ENCODE peak calls at places on chromosomes 6 and 20, in five cellular contexts. One of them, this sample, is unnamed. For H3K9me3, the result is how much of the 10 kb centered on the place peaks cover.

GRCh38 chr6:170093276-170093657 is 197.6 kb downstream of the DLL1 start:
- DNase-seq in prostate gland: no peak
- DNase-seq in transverse colon: no peak
- DNase-seq in HCT116: no peak
- DNase-seq in HepG2: no peak
- DNase-seq in this sample: peak

GRCh38 chr20:38498909-38499308 is 26.3 kb downstream of the RALGAPB start:
- DNase-seq in prostate gland: no peak
- DNase-seq in transverse colon: no peak
- DNase-seq in HCT116: no peak
- DNase-seq in HepG2: no peak
- DNase-seq in this sample: no peak

GRCh38 chr6:34526241-34526972 is 29.7 kb downstream of the SPDEF start:
- DNase-seq in prostate gland: no peak
- DNase-seq in transverse colon: no peak
- DNase-seq in HCT116: no peak
- DNase-seq in HepG2: no peak
- DNase-seq in this sample: no peak

GRCh38 chr6:137744877-137745276 is 122.2 kb upstream of the TNFAIP3 start:
- DNase-seq in prostate gland: no peak
- DNase-seq in transverse colon: no peak
- DNase-seq in HCT116: no peak
- DNase-seq in HepG2: no peak
- DNase-seq in this sample: no peak

GRCh38 chr6:138817799-138818198 is 21.9 kb downstream of the ECT2L start:
- DNase-seq in prostate gland: peak
- DNase-seq in transverse colon: peak
- DNase-seq in HCT116: peak
- DNase-seq in HepG2: no peak
- DNase-seq in this sample: peak

GRCh38 chr6:33549896-33550295 is 30.2 kb downstream of the BAK1 start:
- DNase-seq in prostate gland: no peak
- DNase-seq in transverse colon: no peak
- DNase-seq in HCT116: no peak
- DNase-seq in HepG2: no peak
- DNase-seq in this sample: no peak

GRCh38 chr6:46052479-46052878 is 36.8 kb upstream of the CLIC5 start:
- DNase-seq in prostate gland: no peak
- DNase-seq in transverse colon: no peak
- DNase-seq in HCT116: no peak
- DNase-seq in HepG2: no peak
- DNase-seq in this sample: no peak

GRCh38 chr6:124927806-124928205 is 34.4 kb upstream of the RNF217 start:
- DNase-seq in prostate gland: no peak
- DNase-seq in transverse colon: no peak
- DNase-seq in HCT116: peak
- DNase-seq in HepG2: no peak
- DNase-seq in this sample: no peak

GRCh38 chr20:41133709-41134361 is 3.5 kb upstream of the PLCG1 start:
- DNase-seq in prostate gland: peak
- DNase-seq in transverse colon: peak
- DNase-seq in HCT116: no peak
- DNase-seq in HepG2: no peak
- DNase-seq in this sample: no peak
- TF ChIP-seq POLR2A in prostate gland: no peak
- TF ChIP-seq POLR2A in transverse colon: no peak
- TF ChIP-seq POLR2A in HCT116: no peak
- TF ChIP-seq POLR2A in HepG2: no peak
- TF ChIP-seq POLR2A in this sample: no peak

GRCh38 chr6:157864185-157864761 is 41.2 kb downstream of the SNX9 start:
- DNase-seq in prostate gland: no peak
- DNase-seq in transverse colon: no peak
- DNase-seq in HCT116: no peak
- DNase-seq in HepG2: no peak
- DNase-seq in this sample: no peak
- TF ChIP-seq POLR2AphosphoS5 in prostate gland: no peak
- TF ChIP-seq POLR2AphosphoS5 in transverse colon: no peak
- TF ChIP-seq POLR2AphosphoS5 in HCT116: no peak
- TF ChIP-seq POLR2AphosphoS5 in HepG2: no peak
- TF ChIP-seq POLR2AphosphoS5 in this sample: no peak

DNA sequence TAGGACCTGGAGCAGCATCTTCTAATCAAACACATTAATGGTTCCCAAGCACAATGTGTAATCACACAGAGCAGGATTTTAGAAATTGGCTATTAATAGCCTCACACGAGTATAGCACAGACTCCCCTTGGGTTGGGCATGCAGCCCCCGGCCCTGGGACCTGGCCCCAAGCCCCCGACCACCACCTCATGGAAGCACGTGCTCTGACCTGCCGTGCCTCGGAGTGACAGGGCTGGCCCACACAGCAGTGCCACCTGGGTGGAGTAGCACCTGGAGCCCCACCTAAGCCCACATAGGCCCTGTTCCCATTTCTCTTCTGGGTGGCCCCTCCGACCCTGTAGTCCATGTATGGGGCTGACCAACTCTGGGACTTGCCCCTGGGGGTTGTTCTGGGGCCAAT is 171.8 kb downstream of the TTLL2 start:
- DNase-seq in prostate gland: no peak
- DNase-seq in transverse colon: no peak
- DNase-seq in HCT116: no peak
- DNase-seq in HepG2: no peak
- DNase-seq in this sample: no peak
- H3K9me3 ChIP-seq in prostate gland: under half
- H3K9me3 ChIP-seq in transverse colon: under half
- H3K9me3 ChIP-seq in HCT116: under half
- H3K9me3 ChIP-seq in HepG2: under half
- H3K9me3 ChIP-seq in this sample: under half

GRCh38 chr6:56691201-56691595 is 48.5 kb upstream of the DST start:
- DNase-seq in prostate gland: no peak
- DNase-seq in transverse colon: peak
- DNase-seq in HCT116: no peak
- DNase-seq in HepG2: no peak
- DNase-seq in this sample: no peak

GRCh38 chr6:56692586-56693245 is 50.0 kb upstream of the DST start:
- DNase-seq in prostate gland: no peak
- DNase-seq in transverse colon: no peak
- DNase-seq in HCT116: no peak
- DNase-seq in HepG2: peak
- DNase-seq in this sample: no peak

GRCh38 chr6:56693988-56694387 is 51.3 kb upstream of the DST start:
- DNase-seq in prostate gland: no peak
- DNase-seq in transverse colon: no peak
- DNase-seq in HCT116: no peak
- DNase-seq in HepG2: no peak
- DNase-seq in this sample: no peak

GRCh38 chr6:56695702-56696101 is 53.0 kb upstream of the DST start:
- DNase-seq in prostate gland: no peak
- DNase-seq in transverse colon: no peak
- DNase-seq in HCT116: no peak
- DNase-seq in HepG2: no peak
- DNase-seq in this sample: no peak

GRCh38 chr6:56693246-56693607 is 50.5 kb upstream of the DST start:
- DNase-seq in prostate gland: peak
- DNase-seq in transverse colon: peak
- DNase-seq in HCT116: no peak
- DNase-seq in HepG2: peak
- DNase-seq in this sample: peak
- TF ChIP-seq POLR2A in prostate gland: no peak
- TF ChIP-seq POLR2A in transverse colon: peak
- TF ChIP-seq POLR2A in HCT116: no peak
- TF ChIP-seq POLR2A in HepG2: peak
- TF ChIP-seq POLR2A in this sample: no peak

This sample was measured in stomach.